ENCODE peak calls at places on chromosomes 7 and 10, in four cellular contexts. P is tibial nerve, B is SK-N-SH, M is K562. C is an unnamed sample. For H3K9me3, the result is how much of the 10 kb centered on the place peaks cover.

GRCh38 chr7:121605297-121605640 is 209.2 kb upstream of the FAM3C start:
- DNase-seq in P (no peak), B (no peak), M (no peak), C (no peak)

GRCh38 chr10:120456143-120456625 is 843 bp upstream of the PLPP4 start:
- DNase-seq in P (no peak), B (no peak), M (no peak), C (no peak)

GRCh38 chr10:125024496-125025234 is 82.7 kb downstream of the ZRANB1 start:
- DNase-seq in P (no peak), B (peak), M (no peak), C (no peak)

GRCh38 chr7:156155988-156156733 is 343.9 kb upstream of the SHH start:
- DNase-seq in P (no peak), B (no peak), M (no peak), C (no peak)

GRCh38 chr10:9052767-9053166 is 998.3 kb downstream of the GATA3 start:
- DNase-seq in P (no peak), B (no peak), M (no peak), C (no peak)

GRCh38 chr10:8044908-8045727 is 9.4 kb upstream of the GATA3 start:
- DNase-seq in P (no peak), B (peak), M (peak), C (no peak)

GRCh38 chr7:12881712-12882111 is 194.3 kb downstream of the ARL4A start:
- DNase-seq in P (no peak), B (no peak), M (no peak), C (no peak)

GRCh38 chr10:43230101-43230908 is 36.6 kb downstream of the RASGEF1A start:
- DNase-seq in P (no peak), B (no peak), M (no peak), C (no peak)

GRCh38 chr7:15684036-15684815 is 2.3 kb downstream of the MEOX2 start:
- DNase-seq in P (no peak), B (no peak), M (no peak), C (no peak)

GRCh38 chr7:36563706-36564325 is 160.5 kb downstream of the AOAH start:
- DNase-seq in P (no peak), B (no peak), M (no peak), C (no peak)

GRCh38 chr10:129516846-129517679 is 50.0 kb downstream of the MGMT start:
- DNase-seq in P (no peak), B (no peak), M (no peak), C (no peak)

GRCh38 chr10:61136151-61136550 is 192.2 kb upstream of the RHOBTB1 start:
- DNase-seq in P (no peak), B (no peak), M (no peak), C (no peak)

GRCh38 chr7:41047192-41047591 is 655.7 kb downstream of the INHBA start:
- DNase-seq in P (no peak), B (no peak), M (no peak), C (no peak)

GRCh38 chr10:78462221-78462620 is 428.6 kb downstream of the RPS24 start:
- DNase-seq in P (no peak), B (no peak), M (no peak), C (peak)

GRCh38 chr10:15231403-15231802 is 62.9 kb upstream of the NMT2 start:
- DNase-seq in P (no peak), B (no peak), M (no peak), C (no peak)

GRCh38 chr7:26372211-26372610 is 80.5 kb downstream of the SNX10 start:
- DNase-seq in P (no peak), B (no peak), M (no peak), C (no peak)

GRCh38 chr10:102281103-102281502 is 35.8 kb downstream of the GBF1 start:
- DNase-seq in P (no peak), B (peak), M (no peak), C (no peak)

GRCh38 chr10:70615784-70616511 is 13.4 kb upstream of the PRF1 start:
- DNase-seq in P (no peak), B (no peak), M (no peak), C (no peak)

GRCh38 chr7:76343294-76343930 is 15.4 kb downstream of the YWHAG start:
- DNase-seq in P (no peak), B (no peak), M (no peak), C (no peak)

GRCh38 chr10:4532976-4533375 is 293.0 kb upstream of the AKR1E2 start:
- DNase-seq in P (no peak), B (no peak), M (no peak), C (no peak)

GRCh38 chr10:119233821-119234220 is 26.4 kb downstream of the GRK5 start:
- DNase-seq in P (no peak), B (no peak), M (no peak), C (no peak)

GRCh38 chr10:36094091-36094490 is 452.0 kb upstream of the FZD8 start:
- DNase-seq in P (no peak), B (no peak), M (no peak), C (no peak)

GRCh38 chr10:7491230-7491629 is 80.4 kb upstream of the SFMBT2 start:
- DNase-seq in P (no peak), B (no peak), M (no peak), C (no peak)

GRCh38 chr7:100483728-100484635 is at the start of gene NYAP1:
- DNase-seq in P (no peak), B (peak), M (peak), C (peak)

GRCh38 chr10:130232361-130233360 is 96.5 kb downstream of the GLRX3 start:
- DNase-seq in P (no peak), B (no peak), M (no peak), C (peak)

GRCh38 chr7:64192148-64192704 is 14.8 kb upstream of the ZNF735 start:
- DNase-seq in P (no peak), B (no peak), M (no peak), C (no peak)
- H3K9me3 ChIP-seq in P (under half), B (under half), M (under half), C (under half)

DNA sequence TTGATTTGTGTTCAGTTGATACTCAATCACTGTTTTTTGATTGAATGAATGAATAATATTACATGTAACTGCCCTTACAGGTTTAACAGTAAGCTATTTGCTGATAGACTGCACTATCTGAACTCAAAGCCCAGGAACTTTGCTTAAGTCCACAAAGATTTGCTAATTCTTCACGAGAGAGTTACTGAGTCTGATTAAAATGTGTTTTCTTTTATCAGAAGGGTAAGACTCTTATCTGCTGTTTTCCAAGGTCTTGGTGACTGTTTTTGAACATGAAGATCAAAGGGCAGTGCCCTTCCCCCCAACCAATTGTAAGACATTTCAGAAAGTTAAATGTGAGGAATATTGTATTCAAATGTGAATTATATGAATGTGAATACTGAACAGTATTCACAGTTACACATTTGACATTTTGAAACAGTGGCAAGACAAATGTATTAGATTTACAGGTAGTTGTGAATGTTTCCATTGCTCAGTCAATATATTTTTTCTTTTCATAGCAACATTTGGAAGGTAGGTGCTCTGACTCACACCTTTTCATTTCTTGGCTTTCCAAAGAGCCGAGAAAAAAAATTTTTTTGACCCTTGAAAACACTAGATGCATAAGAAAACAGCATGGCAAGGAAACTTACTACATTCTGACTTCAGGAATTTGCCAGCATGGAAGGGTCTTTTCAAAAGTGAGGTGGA is 62.7 kb downstream of the DKK1 start:
- DNase-seq in P (no peak), B (no peak), M (no peak), C (no peak)
- TF ChIP-seq EP300 in P (no peak), B (no peak), M (no peak), C (no peak)

DNA sequence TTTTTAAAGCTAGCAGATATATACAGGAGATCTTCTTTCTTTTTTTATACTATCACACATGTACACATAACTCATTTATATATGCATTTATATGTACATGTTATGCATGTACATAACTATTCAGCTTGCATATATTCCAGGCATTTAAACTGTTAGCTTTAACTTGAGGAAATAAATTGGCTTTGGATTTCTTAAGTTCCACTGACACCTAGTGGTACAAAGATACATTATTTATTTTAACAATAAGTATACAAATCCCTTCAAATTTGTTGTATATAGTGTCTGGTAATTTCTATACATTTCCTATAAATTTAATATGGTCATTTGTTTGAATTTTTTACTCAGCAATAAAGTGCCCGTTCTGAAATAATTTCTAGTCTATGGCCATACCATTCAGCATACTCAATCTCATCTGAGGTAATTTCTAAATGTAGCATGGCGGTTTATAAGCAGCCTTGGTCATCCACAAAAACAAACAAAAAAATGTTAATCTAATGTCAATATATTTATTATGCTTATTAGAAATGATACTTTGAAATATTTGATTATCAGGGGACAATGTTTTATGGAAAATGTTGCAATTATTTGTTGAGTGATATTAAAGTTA is 11.6 kb downstream of the ZDHHC6 start:
- DNase-seq in P (no peak), B (no peak), M (no peak), C (no peak)
- TF ChIP-seq CTCF in P (peak), B (peak), M (no peak), C (no peak)

GRCh38 chr10:10359263-10359662 is 658.4 kb upstream of the CELF2 start:
- DNase-seq in P (no peak), B (no peak), M (no peak), C (no peak)
- H3K9me3 ChIP-seq in P (under half), B (under half), M (under half), C (under half)

DNA sequence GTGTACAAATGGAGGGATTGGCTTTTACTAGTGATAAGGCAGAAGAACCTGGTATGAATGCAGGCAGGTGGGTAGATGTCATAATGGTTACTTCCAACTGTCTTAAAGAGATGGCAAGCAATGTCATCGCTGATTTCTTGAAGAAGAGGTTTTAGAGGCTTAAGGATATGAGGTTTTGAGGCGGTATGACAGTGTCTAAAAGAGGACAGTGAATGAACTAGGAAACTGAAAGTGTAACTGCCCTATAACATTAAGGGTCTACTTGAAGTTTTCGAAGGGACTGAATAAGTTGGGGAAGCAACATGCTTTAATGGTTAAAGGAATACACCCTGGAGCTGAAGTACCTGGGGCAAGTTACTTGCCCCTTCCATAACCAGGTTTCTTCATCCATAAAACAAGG is 70.9 kb downstream of the NDUFB2 start:
- DNase-seq in P (no peak), B (no peak), M (no peak), C (no peak)
- TF ChIP-seq EP300 in P (no peak), B (no peak), M (no peak), C (no peak)